ENCODE peak calls at places on chromosomes 3 and 15, in nine cellular contexts. N, M, I, V, H, B, T, G and O are unnamed samples.

GRCh38 chr3:50405249-50405648 is 45.9 kb upstream of the TMEM115 start:
- DNase-seq in N (peak; percentile 29), M (no peak), I (no peak), V (no peak), H (peak; percentile 46), B (no peak), T (no peak), G (no peak), O (peak; percentile 18)

GRCh38 chr3:129574206-129574605 is 31.2 kb downstream of the H1-8 start:
- DNase-seq in N (no peak), M (no peak), I (no peak), V (no peak), H (no peak), B (no peak), T (no peak), G (no peak), O (no peak)

GRCh38 chr3:125496701-125497100 is 23.3 kb downstream of the SNX4 start:
- DNase-seq in N (peak; percentile 12), M (no peak), I (no peak), V (no peak), H (no peak), B (no peak), T (no peak), G (no peak), O (no peak)

GRCh38 chr15:91866371-91866905 is 12.9 kb downstream of the SLCO3A1 start:
- DNase-seq in N (peak; percentile 43), M (no peak), I (no peak), V (no peak), H (no peak), B (no peak), T (no peak), G (no peak), O (no peak)

GRCh38 chr15:43410572-43411214 is 39.8 kb downstream of the TUBGCP4 start:
- DNase-seq in N (peak; percentile 66), M (no peak), I (no peak), V (no peak), H (no peak), B (no peak), T (no peak), G (no peak), O (no peak)

GRCh38 chr15:20645956-20646355 is 104.4 kb upstream of the GOLGA6L6 start:
- DNase-seq in N (peak; percentile 6), M (peak; percentile 62), I (no peak), V (no peak), H (no peak), B (no peak), T (peak; percentile 35), G (no peak), O (no peak)

GRCh38 chr3:106058485-106058884 is 189.7 kb upstream of the CBLB start:
- DNase-seq in N (no peak), M (no peak), I (no peak), V (no peak), H (peak; percentile 4), B (no peak), T (no peak), G (no peak), O (no peak)

GRCh38 chr3:134846943-134847342 is 51.9 kb downstream of the EPHB1 start:
- DNase-seq in N (peak; percentile 55), M (no peak), I (no peak), V (peak; percentile 37), H (no peak), B (no peak), T (no peak), G (peak; percentile 64), O (peak; percentile 80)

GRCh38 chr3:146968204-146968651 is 363.1 kb upstream of the PLSCR5 start:
- DNase-seq in N (peak; percentile 78), M (no peak), I (no peak), V (peak; percentile 89), H (no peak), B (no peak), T (no peak), G (no peak), O (no peak)

GRCh38 chr15:81294501-81294850 is 29.5 kb downstream of the STARD5 start:
- DNase-seq in N (no peak), M (no peak), I (no peak), V (no peak), H (peak; percentile 21), B (no peak), T (no peak), G (no peak), O (no peak)

GRCh38 chr15:70830615-70831014 is 23.3 kb downstream of the LARP6 start:
- DNase-seq in N (no peak), M (no peak), I (no peak), V (no peak), H (no peak), B (no peak), T (no peak), G (no peak), O (no peak)

GRCh38 chr15:84953136-84953535 is 28.5 kb upstream of the PDE8A start:
- DNase-seq in N (peak; percentile 25), M (no peak), I (no peak), V (no peak), H (no peak), B (no peak), T (no peak), G (no peak), O (no peak)

GRCh38 chr15:52790941-52791751 is 1.0 kb upstream of the ONECUT1 start:
- DNase-seq in N (peak; percentile 29), M (no peak), I (no peak), V (peak; percentile 8), H (no peak), B (no peak), T (no peak), G (no peak), O (no peak)